ENCODE peak calls at places on chromosomes 4 and X, in nine cellular contexts. A is breast epithelium, R is kidney epithelial cell, J is epithelial cell of esophagus, Z is IMR-90, K is astrocyte, M is upper lobe of right lung, X is heart left ventricle, E is psoas muscle. B is an unnamed sample.

GRCh38 chrX:15854080-15854655 is 445 bp downstream of the AP1S2 start:
- DNase-seq in A (peak), R (no peak), J (no peak), Z (no peak), K (no peak), M (peak), X (peak), E (peak), B (peak)

GRCh38 chr4:181998588-181998987 is 244.6 kb upstream of the TENM3 start:
- DNase-seq in A (no peak), R (no peak), J (no peak), Z (no peak), K (no peak), M (no peak), X (no peak), E (no peak), B (no peak)

GRCh38 chr4:6916587-6917444 is 7.2 kb downstream of the TBC1D14 start:
- DNase-seq in A (peak), R (no peak), J (peak), Z (no peak), K (peak), M (no peak), X (no peak), E (peak), B (peak)

GRCh38 chrX:96682516-96682915 is 2.1 kb upstream of the DIAPH2 start:
- DNase-seq in A (no peak), R (no peak), J (no peak), Z (no peak), K (no peak), M (no peak), X (no peak), E (no peak), B (no peak)

GRCh38 chr4:2251073-2251794 is 9.3 kb upstream of the HAUS3 start:
- DNase-seq in A (no peak), R (no peak), J (no peak), Z (no peak), K (no peak), M (peak), X (no peak), E (peak), B (no peak)

GRCh38 chrX:19799319-19800182 is 87.8 kb downstream of the SH3KBP1 start:
- DNase-seq in A (no peak), R (no peak), J (peak), Z (peak), K (peak), M (no peak), X (no peak), E (no peak), B (no peak)

GRCh38 chr4:125325733-125326132 is 11.0 kb downstream of the FAT4 start:
- DNase-seq in A (no peak), R (no peak), J (no peak), Z (no peak), K (no peak), M (no peak), X (no peak), E (no peak), B (no peak)

GRCh38 chr4:88275516-88275915 is 8.8 kb downstream of the PPM1K start:
- DNase-seq in A (no peak), R (no peak), J (no peak), Z (peak), K (no peak), M (no peak), X (no peak), E (no peak), B (no peak)

GRCh38 chrX:29090811-29091210 is 503.6 kb downstream of the IL1RAPL1 start:
- DNase-seq in A (no peak), R (no peak), J (peak), Z (peak), K (peak), M (no peak), X (no peak), E (no peak), B (peak)

GRCh38 chrX:19879742-19880378 is 7.5 kb downstream of the SH3KBP1 start:
- DNase-seq in A (no peak), R (no peak), J (no peak), Z (no peak), K (no peak), M (no peak), X (no peak), E (no peak), B (no peak)

GRCh38 chrX:154317391-154318000 is 21.9 kb downstream of the TKTL1 start:
- DNase-seq in A (no peak), R (no peak), J (peak), Z (peak), K (no peak), M (no peak), X (peak), E (no peak), B (peak)

GRCh38 chrX:24117288-24117687 is 32.2 kb upstream of the ZFX start:
- DNase-seq in A (no peak), R (no peak), J (peak), Z (peak), K (peak), M (no peak), X (no peak), E (no peak), B (peak)

GRCh38 chr4:91113130-91113706 is 986.0 kb downstream of the CCSER1 start:
- DNase-seq in A (no peak), R (no peak), J (peak), Z (peak), K (peak), M (no peak), X (no peak), E (no peak), B (peak)

GRCh38 chr4:151994429-151994828 is 233.6 kb upstream of the GATB start:
- DNase-seq in A (no peak), R (no peak), J (no peak), Z (no peak), K (no peak), M (no peak), X (no peak), E (no peak), B (no peak)

GRCh38 chr4:169412046-169412445 is 141.3 kb upstream of the SH3RF1 start:
- DNase-seq in A (no peak), R (no peak), J (peak), Z (no peak), K (no peak), M (no peak), X (no peak), E (no peak), B (no peak)

GRCh38 chrX:80486299-80486698 is 66.1 kb downstream of the TENT5D start:
- DNase-seq in A (no peak), R (no peak), J (no peak), Z (no peak), K (no peak), M (no peak), X (no peak), E (no peak), B (no peak)

GRCh38 chr4:52568351-52568750 is 90.8 kb downstream of the USP46 start:
- DNase-seq in A (no peak), R (no peak), J (no peak), Z (no peak), K (no peak), M (no peak), X (no peak), E (no peak), B (no peak)

GRCh38 chrX:132171478-132171877 is 43.7 kb upstream of the FRMD7 start:
- DNase-seq in A (no peak), R (no peak), J (no peak), Z (peak), K (no peak), M (no peak), X (no peak), E (no peak), B (peak)

GRCh38 chrX:55731826-55732225 is 14.3 kb downstream of the RRAGB start:
- DNase-seq in A (no peak), R (no peak), J (no peak), Z (no peak), K (no peak), M (no peak), X (no peak), E (no peak), B (no peak)

DNA sequence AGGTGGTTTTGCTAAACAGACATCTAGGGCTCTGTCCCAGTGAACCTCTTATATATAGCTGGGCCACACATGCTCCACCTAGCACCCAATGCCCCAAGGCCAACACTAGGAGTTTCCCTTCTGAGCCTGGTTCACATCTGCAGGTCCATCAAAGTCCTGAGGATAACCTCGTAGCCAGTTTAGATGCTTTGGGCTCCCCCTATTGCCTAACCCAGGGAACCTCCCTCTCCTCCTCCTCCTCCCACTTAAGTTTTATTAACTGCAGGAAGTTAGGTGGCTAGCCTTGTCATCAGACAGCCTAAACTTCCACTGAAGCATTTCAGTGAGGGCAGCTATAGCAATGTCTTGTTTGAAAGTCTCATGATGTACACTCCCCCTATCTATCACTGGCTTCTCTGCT is 88.0 kb downstream of the GUCY2F start:
- DNase-seq in A (no peak), R (no peak), J (peak), Z (no peak), K (no peak), M (no peak), X (no peak), E (no peak), B (peak)
- TF ChIP-seq CTCF in A (no peak), R (no peak), J (no peak), Z (no peak), K (no peak), M (no peak), X (no peak), E (no peak), B (no peak)

DNA sequence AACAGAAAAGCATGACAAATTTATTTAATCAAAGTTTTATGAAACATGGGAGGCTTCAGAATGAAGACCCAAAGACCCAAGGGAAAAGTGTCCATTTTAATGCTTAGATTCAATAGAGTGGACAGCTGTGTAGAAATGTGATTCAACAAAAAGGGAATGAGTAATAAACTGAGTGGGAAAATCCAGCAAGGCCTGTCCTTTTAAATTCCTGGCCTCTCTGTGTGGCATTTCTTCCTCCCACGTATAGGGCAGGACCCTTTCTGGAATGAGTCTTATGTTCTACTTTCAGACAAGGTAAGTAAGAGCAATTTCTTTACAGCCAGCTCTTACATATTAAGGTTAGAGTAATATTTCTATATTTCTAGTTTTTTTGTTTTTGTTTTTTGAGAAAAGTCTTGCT is 14.5 kb downstream of the AASDH start:
- DNase-seq in A (no peak), R (no peak), J (peak), Z (peak), K (peak), M (no peak), X (no peak), E (no peak), B (no peak)
- TF ChIP-seq CTCF in A (no peak), R (no peak), J (no peak), Z (no peak), K (no peak), M (no peak), X (no peak), E (no peak), B (no peak)

DNA sequence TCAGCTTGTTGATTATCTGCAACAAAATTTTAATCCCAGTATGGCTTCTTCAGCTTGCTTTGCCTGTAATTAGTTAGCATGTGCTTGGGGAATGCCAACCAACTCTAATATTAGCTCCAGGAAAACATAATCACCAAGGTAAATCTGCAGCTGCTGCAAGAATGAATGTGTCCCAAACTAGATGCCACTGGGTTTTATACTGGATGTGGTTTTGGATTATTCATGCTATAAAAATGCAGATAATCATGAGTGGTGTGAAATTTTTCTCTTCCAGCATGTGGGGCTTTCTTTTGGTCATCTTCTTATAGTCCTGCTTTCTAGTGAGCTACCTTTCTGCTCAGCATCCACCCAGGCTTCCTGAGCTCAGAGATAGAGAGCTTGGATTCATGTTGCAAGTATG is 295.9 kb upstream of the CASK start:
- DNase-seq in A (no peak), R (no peak), J (no peak), Z (no peak), K (peak), M (no peak), X (no peak), E (no peak), B (no peak)
- TF ChIP-seq CTCF in A (no peak), R (no peak), J (no peak), Z (no peak), K (no peak), M (no peak), X (no peak), E (no peak), B (no peak)

GRCh38 chr4:78100060-78100459 is 42.9 kb downstream of the FRAS1 start:
- DNase-seq in A (no peak), R (no peak), J (no peak), Z (no peak), K (no peak), M (no peak), X (no peak), E (no peak), B (no peak)
- TF ChIP-seq CTCF in A (no peak), R (no peak), J (no peak), Z (no peak), K (no peak), M (no peak), X (no peak), E (no peak), B (no peak)

GRCh38 chrX:145393702-145394235 is 146.5 kb downstream of the SPANXN1 start:
- DNase-seq in A (no peak), R (no peak), J (no peak), Z (no peak), K (no peak), M (no peak), X (no peak), E (no peak), B (peak)
- TF ChIP-seq CTCF in A (no peak), R (peak), J (peak), Z (no peak), K (peak), M (peak), X (peak), E (no peak), B (peak)

GRCh38 chr4:183444149-183444952 is at the start of gene CDKN2AIP:
- DNase-seq in A (peak), R (peak), J (peak), Z (peak), K (peak), M (peak), X (peak), E (peak), B (peak)
- TF ChIP-seq CTCF in A (peak), R (peak), J (no peak), Z (no peak), K (no peak), M (no peak), X (peak), E (peak), B (no peak)

B was measured in MCF 10A.